ENCODE peak calls at places on chromosomes 5 and 9, in ten cellular contexts. S is suprapubic skin, F is GM12878, H is PC-3, E is astrocyte, Z is heart left ventricle, W is sigmoid colon, M is stomach, G is K562, Q is mammary epithelial cell. I is an unnamed sample.

GRCh38 chr9:22357016-22357415 is 89.6 kb upstream of the DMRTA1 start:
- DNase-seq in W (no peak), Q (no peak), F (no peak), G (no peak), M (no peak), Z (no peak), E (no peak), S (no peak), H (no peak), I (no peak)

GRCh38 chr9:16704489-16705111 is 165.9 kb downstream of the BNC2 start:
- DNase-seq in F (no peak), E (no peak), G (no peak), Q (peak; percentile 3), W (peak; percentile 90), S (peak; percentile 71), H (no peak), Z (peak; percentile 54), M (no peak), I (no peak)

GRCh38 chr5:118891252-118891651 is 97.1 kb downstream of the DTWD2 start:
- DNase-seq in Q (no peak), M (no peak), F (peak; percentile 4), G (no peak), H (no peak), Z (no peak), S (no peak), E (peak; percentile 48), W (no peak), I (no peak)

GRCh38 chr5:57216714-57217113 is 42.9 kb downstream of the GPBP1 start:
- DNase-seq in S (no peak), E (peak; percentile 64), W (no peak), F (no peak), G (no peak), H (peak; percentile 76), M (no peak), Z (no peak), Q (peak; percentile 41), I (no peak)

GRCh38 chr9:83563360-83563759 is 25.2 kb upstream of the FRMD3 start:
- DNase-seq in Z (no peak), S (no peak), H (no peak), G (no peak), Q (no peak), W (no peak), E (no peak), F (no peak), M (no peak), I (no peak)

GRCh38 chr9:36154213-36154952 is 14.8 kb upstream of the CCIN start:
- DNase-seq in Z (peak; percentile 49), E (peak; percentile 65), W (peak; percentile 81), H (peak; percentile 29), S (peak; percentile 80), Q (no peak), M (no peak), G (no peak), F (no peak), I (peak; percentile 76)

GRCh38 chr9:136665111-136665703 is 2.5 kb downstream of the EGFL7 start:
- DNase-seq in S (no peak), W (no peak), M (no peak), E (no peak), G (no peak), F (no peak), Q (no peak), H (no peak), Z (no peak), I (no peak)

GRCh38 chr9:105053209-105053652 is 125.3 kb upstream of the ABCA1 start:
- DNase-seq in F (peak; percentile 15), G (no peak), W (no peak), H (peak; percentile 37), E (peak; percentile 92), Z (no peak), M (no peak), S (no peak), Q (peak; percentile 92), I (no peak)

GRCh38 chr9:23725279-23725946 is 100.6 kb downstream of the ELAVL2 start:
- DNase-seq in Q (no peak), S (no peak), G (no peak), H (no peak), W (no peak), Z (no peak), M (no peak), F (no peak), E (no peak), I (no peak)

GRCh38 chr5:98630621-98631020 is 142.8 kb upstream of the RGMB start:
- DNase-seq in Q (no peak), W (no peak), S (no peak), G (no peak), Z (no peak), M (no peak), E (no peak), H (no peak), F (no peak), I (no peak)

GRCh38 chr5:159412284-159413046 is 82.2 kb upstream of the IL12B start:
- DNase-seq in F (peak; percentile 62), Z (no peak), S (no peak), M (peak; percentile 26), H (no peak), G (no peak), W (no peak), Q (peak; percentile 9), E (no peak), I (no peak)

GRCh38 chr5:15064396-15064795 is 192.8 kb upstream of the ANKH start:
- DNase-seq in H (no peak), M (no peak), S (no peak), F (no peak), G (no peak), Q (no peak), E (no peak), W (no peak), Z (no peak), I (no peak)

GRCh38 chr5:78109891-78110324 is 184.6 kb downstream of the AP3B1 start:
- DNase-seq in W (no peak), M (no peak), Q (no peak), G (no peak), F (peak; percentile 35), H (no peak), Z (no peak), S (no peak), E (no peak), I (no peak)

GRCh38 chr5:93191016-93191415 is 390.0 kb downstream of the NR2F1-AS1 start:
- DNase-seq in Q (no peak), Z (no peak), S (no peak), M (no peak), H (no peak), W (no peak), G (no peak), E (peak; percentile 62), F (no peak), I (no peak)

GRCh38 chr9:95167998-95168397 is 149.5 kb downstream of the FANCC start:
- DNase-seq in E (peak; percentile 82), Z (no peak), G (peak; percentile 52), H (peak; percentile 87), M (peak; percentile 60), S (no peak), W (no peak), Q (peak; percentile 81), F (no peak), I (no peak)

GRCh38 chr9:124259273-124260078 is 1.7 kb downstream of the NEK6 start:
- DNase-seq in Z (peak; percentile 68), F (no peak), H (peak; percentile 91), M (peak; percentile 84), S (no peak), G (no peak), Q (peak; percentile 75), E (peak; percentile 90), W (peak; percentile 91), I (peak; percentile 86)

GRCh38 chr5:109196486-109196885 is 213.3 kb downstream of the PJA2 start:
- DNase-seq in W (no peak), M (no peak), G (no peak), H (peak; percentile 27), S (no peak), F (no peak), Q (no peak), Z (no peak), E (no peak), I (no peak)

DNA sequence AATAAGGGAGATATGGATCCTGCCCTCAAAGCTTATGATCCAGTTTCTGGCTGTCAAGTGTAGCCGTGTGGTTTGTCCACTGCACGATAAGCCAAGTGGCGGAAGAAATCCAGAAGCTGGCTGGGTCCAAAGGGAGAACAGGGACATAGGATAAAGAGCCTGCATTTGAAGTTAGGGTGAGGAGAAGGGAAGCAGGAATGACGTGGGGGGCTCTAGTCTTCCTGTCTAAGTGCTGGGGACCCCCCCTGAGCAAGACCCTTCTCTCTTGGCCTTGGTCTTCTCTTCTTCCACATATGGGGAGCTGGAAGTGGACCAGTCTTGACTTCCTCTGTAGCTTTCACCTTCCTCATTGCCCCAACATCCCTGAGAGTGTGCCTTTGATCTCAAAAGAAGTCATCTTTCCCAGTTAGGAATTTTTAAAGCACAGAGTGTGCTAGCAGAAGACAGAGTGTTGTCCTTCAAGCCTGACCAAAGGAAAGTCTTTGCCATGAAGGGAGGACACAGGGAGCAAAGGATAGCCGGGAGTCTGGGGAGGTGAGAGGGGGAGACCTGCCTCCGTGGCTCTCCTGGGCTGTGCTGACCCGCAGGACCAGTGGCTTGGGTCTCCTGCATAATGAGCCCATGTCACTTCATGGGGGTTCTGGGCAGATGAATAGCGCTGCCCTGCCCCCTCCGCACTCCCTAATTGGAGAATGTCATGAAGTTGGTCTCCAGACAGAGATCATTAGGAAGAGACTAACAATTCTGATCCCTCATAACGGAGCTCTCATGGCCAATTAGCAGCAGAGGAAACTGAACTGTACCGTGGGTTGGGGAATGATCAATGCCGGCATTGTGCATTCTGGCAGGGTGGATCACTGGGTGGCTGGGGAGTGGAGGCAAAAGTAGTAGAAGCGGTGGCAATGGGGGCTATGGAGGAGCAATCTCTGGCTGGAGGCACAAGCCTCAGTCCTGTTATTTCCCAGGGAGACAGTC is 186.3 kb downstream of the FSTL4 start:
- DNase-seq in H (no peak), Q (no peak), W (no peak), G (no peak), M (no peak), E (no peak), F (no peak), S (no peak), Z (no peak), I (no peak)
- H3K4me3 ChIP-seq in H (no peak overlapping the region), Q (no peak overlapping the region), W (no peak overlapping the region), G (no peak overlapping the region), M (no peak overlapping the region), E (no peak overlapping the region), F (no peak overlapping the region), S (no peak overlapping the region), Z (no peak overlapping the region), I (no peak overlapping the region)

GRCh38 chr5:141208478-141208877 is at the start of gene PCDHB12:
- DNase-seq in Q (no peak), G (no peak), Z (no peak), H (peak; percentile 20), F (no peak), S (no peak), E (no peak), W (no peak), M (no peak), I (no peak)
- TF ChIP-seq CTCF in Q (peak; percentile 38), G (peak; percentile 39), Z (peak; percentile 12), H (peak; percentile 28), F (no peak), S (no peak), E (peak; percentile 3), W (no peak), M (no peak), I (peak; percentile 22)

GRCh38 chr9:6008169-6008979 is 7.0 kb downstream of the RANBP6 start:
- DNase-seq in Q (peak; percentile 94), F (peak; percentile 88), E (peak; percentile 98), W (peak; percentile 99), S (peak; percentile 98), Z (peak; percentile 97), H (peak; percentile 93), G (peak; percentile 87), M (peak; percentile 96), I (peak; percentile 94)
- H3K4me1 ChIP-seq in Q (peaks cover 21% of the 10 kb centered on the region), F (peaks cover 12% of the 10 kb centered on the region), E (peaks cover 12% of the 10 kb centered on the region), W (peaks cover 36% of the 10 kb centered on the region), S (peaks cover 64% of the 10 kb centered on the region), Z (peaks cover 58% of the 10 kb centered on the region), H (peaks cover 43% of the 10 kb centered on the region), G (peaks cover 17% of the 10 kb centered on the region), M (peaks cover 82% of the 10 kb centered on the region), I (peaks cover 37% of the 10 kb centered on the region)

GRCh38 chr5:125813221-125813974 is 609.8 kb upstream of the GRAMD2B start:
- DNase-seq in G (no peak), M (no peak), S (no peak), E (no peak), Z (no peak), F (no peak), H (no peak), W (no peak), Q (no peak), I (no peak)
- H3K4me3 ChIP-seq in G (no peak overlapping the region), M (no peak overlapping the region), S (no peak overlapping the region), E (no peak overlapping the region), Z (no peak overlapping the region), F (no peak overlapping the region), H (no peak overlapping the region), W (no peak overlapping the region), Q (no peak overlapping the region), I (no peak overlapping the region)